ENCODE peak calls at places on chromosomes 4 and X, in nine cellular contexts. One of them, this sample, is unnamed.

GRCh38 chr4:187993827-187994226 is 1.7 kb upstream of the ZFP42 start:
- DNase-seq in choroid plexus epithelial cell: no peak
- DNase-seq in tibial artery: no peak
- DNase-seq in mammary epithelial cell: no peak
- DNase-seq in ovary: no peak
- DNase-seq in astrocyte of the cerebellum: no peak
- DNase-seq in fibroblast of lung: peak; percentile 6
- DNase-seq in neural crest cell: peak; percentile 30
- DNase-seq in suprapubic skin: no peak
- DNase-seq in this sample: peak; percentile 12

GRCh38 chr4:78059524-78059889 is 2.4 kb downstream of the FRAS1 start:
- DNase-seq in choroid plexus epithelial cell: peak; percentile 78
- DNase-seq in tibial artery: no peak
- DNase-seq in mammary epithelial cell: peak; percentile 68
- DNase-seq in ovary: no peak
- DNase-seq in astrocyte of the cerebellum: peak; percentile 42
- DNase-seq in fibroblast of lung: peak; percentile 79
- DNase-seq in neural crest cell: peak; percentile 47
- DNase-seq in suprapubic skin: no peak
- DNase-seq in this sample: peak; percentile 62

GRCh38 chrX:11374570-11374969 is 81.4 kb downstream of the AMELX start:
- DNase-seq in choroid plexus epithelial cell: no peak
- DNase-seq in tibial artery: no peak
- DNase-seq in mammary epithelial cell: peak; percentile 36
- DNase-seq in ovary: no peak
- DNase-seq in astrocyte of the cerebellum: no peak
- DNase-seq in fibroblast of lung: no peak
- DNase-seq in neural crest cell: no peak
- DNase-seq in suprapubic skin: no peak
- DNase-seq in this sample: no peak

GRCh38 chr4:175906397-175906796 is 94.3 kb upstream of the GPM6A start:
- DNase-seq in choroid plexus epithelial cell: no peak
- DNase-seq in tibial artery: no peak
- DNase-seq in mammary epithelial cell: no peak
- DNase-seq in ovary: no peak
- DNase-seq in astrocyte of the cerebellum: no peak
- DNase-seq in fibroblast of lung: no peak
- DNase-seq in neural crest cell: no peak
- DNase-seq in suprapubic skin: no peak
- DNase-seq in this sample: no peak

GRCh38 chrX:44462851-44463250 is 79.8 kb downstream of the FUNDC1 start:
- DNase-seq in choroid plexus epithelial cell: peak; percentile 10
- DNase-seq in tibial artery: no peak
- DNase-seq in mammary epithelial cell: no peak
- DNase-seq in ovary: no peak
- DNase-seq in astrocyte of the cerebellum: no peak
- DNase-seq in fibroblast of lung: peak; percentile 2
- DNase-seq in neural crest cell: no peak
- DNase-seq in suprapubic skin: no peak
- DNase-seq in this sample: no peak

GRCh38 chr4:185721949-185722316 is 90.1 kb downstream of the SORBS2 start:
- DNase-seq in choroid plexus epithelial cell: peak; percentile 90
- DNase-seq in tibial artery: no peak
- DNase-seq in mammary epithelial cell: no peak
- DNase-seq in ovary: no peak
- DNase-seq in astrocyte of the cerebellum: no peak
- DNase-seq in fibroblast of lung: peak; percentile 78
- DNase-seq in neural crest cell: no peak
- DNase-seq in suprapubic skin: no peak
- DNase-seq in this sample: no peak

GRCh38 chr4:566508-567295 is 9.4 kb downstream of the TMEM271 start:
- DNase-seq in choroid plexus epithelial cell: no peak
- DNase-seq in tibial artery: no peak
- DNase-seq in mammary epithelial cell: no peak
- DNase-seq in ovary: no peak
- DNase-seq in astrocyte of the cerebellum: no peak
- DNase-seq in fibroblast of lung: no peak
- DNase-seq in neural crest cell: no peak
- DNase-seq in suprapubic skin: no peak
- DNase-seq in this sample: no peak

GRCh38 chr4:24736066-24736465 is 59.3 kb upstream of the SOD3 start:
- DNase-seq in choroid plexus epithelial cell: peak; percentile 72
- DNase-seq in tibial artery: no peak
- DNase-seq in mammary epithelial cell: peak; percentile 20
- DNase-seq in ovary: no peak
- DNase-seq in astrocyte of the cerebellum: no peak
- DNase-seq in fibroblast of lung: peak; percentile 10
- DNase-seq in neural crest cell: no peak
- DNase-seq in suprapubic skin: no peak
- DNase-seq in this sample: no peak

GRCh38 chr4:7810792-7811535 is 128.7 kb downstream of the AFAP1 start:
- DNase-seq in choroid plexus epithelial cell: no peak
- DNase-seq in tibial artery: no peak
- DNase-seq in mammary epithelial cell: no peak
- DNase-seq in ovary: no peak
- DNase-seq in astrocyte of the cerebellum: no peak
- DNase-seq in fibroblast of lung: no peak
- DNase-seq in neural crest cell: no peak
- DNase-seq in suprapubic skin: no peak
- DNase-seq in this sample: no peak

GRCh38 chr4:125390126-125390525 is 75.4 kb downstream of the FAT4 start:
- DNase-seq in choroid plexus epithelial cell: peak; percentile 88
- DNase-seq in tibial artery: no peak
- DNase-seq in mammary epithelial cell: peak; percentile 64
- DNase-seq in ovary: no peak
- DNase-seq in astrocyte of the cerebellum: peak; percentile 38
- DNase-seq in fibroblast of lung: peak; percentile 85
- DNase-seq in neural crest cell: no peak
- DNase-seq in suprapubic skin: no peak
- DNase-seq in this sample: no peak

GRCh38 chr4:165011403-165011802 is 20.4 kb upstream of the TRIM60 start:
- DNase-seq in choroid plexus epithelial cell: no peak
- DNase-seq in tibial artery: no peak
- DNase-seq in mammary epithelial cell: peak; percentile 6
- DNase-seq in ovary: no peak
- DNase-seq in astrocyte of the cerebellum: no peak
- DNase-seq in fibroblast of lung: no peak
- DNase-seq in neural crest cell: no peak
- DNase-seq in suprapubic skin: no peak
- DNase-seq in this sample: no peak

GRCh38 chr4:165013691-165014090 is 18.1 kb upstream of the TRIM60 start:
- DNase-seq in choroid plexus epithelial cell: no peak
- DNase-seq in tibial artery: no peak
- DNase-seq in mammary epithelial cell: no peak
- DNase-seq in ovary: no peak
- DNase-seq in astrocyte of the cerebellum: no peak
- DNase-seq in fibroblast of lung: no peak
- DNase-seq in neural crest cell: no peak
- DNase-seq in suprapubic skin: no peak
- DNase-seq in this sample: no peak

GRCh38 chr4:165010991-165011390 is 20.8 kb upstream of the TRIM60 start:
- DNase-seq in choroid plexus epithelial cell: no peak
- DNase-seq in tibial artery: no peak
- DNase-seq in mammary epithelial cell: no peak
- DNase-seq in ovary: no peak
- DNase-seq in astrocyte of the cerebellum: no peak
- DNase-seq in fibroblast of lung: no peak
- DNase-seq in neural crest cell: no peak
- DNase-seq in suprapubic skin: no peak
- DNase-seq in this sample: no peak

DNA sequence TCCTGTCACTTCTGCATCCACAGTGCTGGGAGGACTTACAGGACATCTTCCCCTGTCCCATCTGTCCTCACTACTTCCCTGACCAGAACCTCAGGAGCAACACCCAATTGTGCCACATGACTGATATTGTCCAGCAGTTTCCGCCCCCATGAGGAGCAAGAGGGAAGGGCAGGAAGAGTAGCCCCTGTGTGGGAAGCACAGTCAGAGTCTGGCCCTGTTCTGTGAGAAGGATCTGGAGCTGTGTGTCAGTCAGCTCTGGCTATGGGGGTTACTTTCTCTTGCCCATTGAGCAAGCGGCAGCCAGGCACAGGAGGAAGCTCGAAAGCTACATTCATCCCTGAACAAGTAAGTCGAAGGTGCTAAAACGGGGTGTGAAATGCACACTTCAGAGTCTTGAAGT is 14.8 kb upstream of the TRIM60 start:
- DNase-seq in choroid plexus epithelial cell: peak; percentile 7
- DNase-seq in tibial artery: no peak
- DNase-seq in mammary epithelial cell: no peak
- DNase-seq in ovary: no peak
- DNase-seq in astrocyte of the cerebellum: no peak
- DNase-seq in fibroblast of lung: no peak
- DNase-seq in neural crest cell: no peak
- DNase-seq in suprapubic skin: no peak
- DNase-seq in this sample: peak; percentile 9
- TF ChIP-seq CTCF in choroid plexus epithelial cell: peak; percentile 25
- TF ChIP-seq CTCF in tibial artery: no peak
- TF ChIP-seq CTCF in mammary epithelial cell: no peak
- TF ChIP-seq CTCF in ovary: no peak
- TF ChIP-seq CTCF in astrocyte of the cerebellum: peak; percentile 10
- TF ChIP-seq CTCF in fibroblast of lung: no peak
- TF ChIP-seq CTCF in neural crest cell: peak; percentile 31
- TF ChIP-seq CTCF in suprapubic skin: no peak
- TF ChIP-seq CTCF in this sample: peak; percentile 13

DNA sequence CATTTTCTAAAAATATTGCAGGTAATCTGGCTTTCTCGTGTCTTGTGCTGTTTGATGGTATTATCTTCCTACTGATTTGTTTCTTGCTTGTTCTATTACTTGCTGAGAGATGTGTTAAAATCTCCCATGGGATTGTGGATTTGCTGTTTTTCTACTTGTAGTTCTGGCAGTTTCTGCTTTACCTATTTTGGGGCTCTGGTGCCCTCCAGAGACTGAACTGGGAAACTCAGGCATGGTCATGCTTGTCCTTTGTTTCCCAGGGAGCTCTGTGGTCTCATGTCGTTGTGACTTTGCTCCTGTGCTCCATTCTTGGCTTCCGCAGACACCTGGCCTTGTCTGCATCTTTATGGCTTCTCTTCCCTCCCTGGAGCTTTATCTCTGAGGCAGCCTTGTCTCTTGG is 39.5 kb downstream of the NSD2 start:
- DNase-seq in choroid plexus epithelial cell: peak; percentile 81
- DNase-seq in tibial artery: no peak
- DNase-seq in mammary epithelial cell: peak; percentile 29
- DNase-seq in ovary: no peak
- DNase-seq in astrocyte of the cerebellum: peak; percentile 49
- DNase-seq in fibroblast of lung: peak; percentile 77
- DNase-seq in neural crest cell: peak; percentile 51
- DNase-seq in suprapubic skin: no peak
- DNase-seq in this sample: peak; percentile 50
- TF ChIP-seq CTCF in choroid plexus epithelial cell: peak; percentile 89
- TF ChIP-seq CTCF in tibial artery: no peak
- TF ChIP-seq CTCF in mammary epithelial cell: peak; percentile 57
- TF ChIP-seq CTCF in ovary: no peak
- TF ChIP-seq CTCF in astrocyte of the cerebellum: peak; percentile 83
- TF ChIP-seq CTCF in fibroblast of lung: peak; percentile 82
- TF ChIP-seq CTCF in neural crest cell: peak; percentile 73
- TF ChIP-seq CTCF in suprapubic skin: peak; percentile 39
- TF ChIP-seq CTCF in this sample: peak; percentile 62

GRCh38 chrX:134246282-134246681 is 9.3 kb downstream of the CCDC160 start:
- DNase-seq in choroid plexus epithelial cell: peak; percentile 30
- DNase-seq in tibial artery: no peak
- DNase-seq in mammary epithelial cell: no peak
- DNase-seq in ovary: no peak
- DNase-seq in astrocyte of the cerebellum: no peak
- DNase-seq in fibroblast of lung: peak; percentile 48
- DNase-seq in neural crest cell: no peak
- DNase-seq in suprapubic skin: no peak
- DNase-seq in this sample: no peak
- TF ChIP-seq CTCF in choroid plexus epithelial cell: no peak
- TF ChIP-seq CTCF in tibial artery: no peak
- TF ChIP-seq CTCF in mammary epithelial cell: no peak
- TF ChIP-seq CTCF in ovary: no peak
- TF ChIP-seq CTCF in astrocyte of the cerebellum: no peak
- TF ChIP-seq CTCF in fibroblast of lung: no peak
- TF ChIP-seq CTCF in neural crest cell: no peak
- TF ChIP-seq CTCF in suprapubic skin: no peak
- TF ChIP-seq CTCF in this sample: no peak

GRCh38 chr4:183012862-183013855 is 85.9 kb upstream of the WWC2 start:
- DNase-seq in choroid plexus epithelial cell: no peak
- DNase-seq in tibial artery: no peak
- DNase-seq in mammary epithelial cell: no peak
- DNase-seq in ovary: no peak
- DNase-seq in astrocyte of the cerebellum: no peak
- DNase-seq in fibroblast of lung: no peak
- DNase-seq in neural crest cell: no peak
- DNase-seq in suprapubic skin: no peak
- DNase-seq in this sample: no peak
- TF ChIP-seq CTCF in choroid plexus epithelial cell: no peak
- TF ChIP-seq CTCF in tibial artery: no peak
- TF ChIP-seq CTCF in mammary epithelial cell: no peak
- TF ChIP-seq CTCF in ovary: no peak
- TF ChIP-seq CTCF in astrocyte of the cerebellum: no peak
- TF ChIP-seq CTCF in fibroblast of lung: no peak
- TF ChIP-seq CTCF in neural crest cell: no peak
- TF ChIP-seq CTCF in suprapubic skin: no peak
- TF ChIP-seq CTCF in this sample: no peak

DNA sequence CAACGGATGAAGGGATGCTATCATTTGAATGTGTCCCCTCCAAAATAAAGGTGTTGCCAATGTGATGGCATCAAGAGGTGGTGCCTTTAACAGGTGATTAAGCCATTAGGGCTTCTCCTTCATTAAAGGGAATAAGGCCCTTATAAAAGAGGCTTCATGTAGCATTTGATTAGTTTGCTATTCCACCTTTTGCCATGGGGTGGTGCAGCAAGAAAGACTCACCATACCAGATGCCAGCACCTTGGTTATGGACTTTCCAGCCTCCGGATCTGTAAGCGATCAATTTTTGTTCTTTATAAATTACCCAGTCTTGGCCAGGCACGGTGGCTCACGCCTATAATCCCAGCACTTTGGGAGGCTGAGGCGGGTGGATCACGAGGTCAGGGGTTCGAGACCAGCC is 7.9 kb upstream of the SLC25A43 start:
- DNase-seq in choroid plexus epithelial cell: peak; percentile 58
- DNase-seq in tibial artery: no peak
- DNase-seq in mammary epithelial cell: peak; percentile 16
- DNase-seq in ovary: no peak
- DNase-seq in astrocyte of the cerebellum: no peak
- DNase-seq in fibroblast of lung: peak; percentile 40
- DNase-seq in neural crest cell: no peak
- DNase-seq in suprapubic skin: no peak
- DNase-seq in this sample: no peak
- TF ChIP-seq CTCF in choroid plexus epithelial cell: peak; percentile 54
- TF ChIP-seq CTCF in tibial artery: no peak
- TF ChIP-seq CTCF in mammary epithelial cell: peak; percentile 36
- TF ChIP-seq CTCF in ovary: no peak
- TF ChIP-seq CTCF in astrocyte of the cerebellum: peak; percentile 43
- TF ChIP-seq CTCF in fibroblast of lung: peak; percentile 28
- TF ChIP-seq CTCF in neural crest cell: peak; percentile 29
- TF ChIP-seq CTCF in suprapubic skin: peak; percentile 12
- TF ChIP-seq CTCF in this sample: no peak